ENCODE peak calls at places on chromosomes 4 and X, in seven cellular contexts. O is GM23338; V is ascending aorta; H is body of pancreas; N is GM23248; Q is iPS DF 6.9; C is CD4-positive, alpha-beta memory T cell. J is an unnamed sample. For H3K36me3, the result is how much of the 10 kb centered on the place peaks cover.

GRCh38 chrX:20361890-20362262 is 95.2 kb upstream of the RPS6KA3 start:
- DNase-seq in V (no peak), Q (no peak), N (peak), C (no peak), O (no peak), H (no peak), J (peak)

GRCh38 chr4:26320159-26320452 is 708 bp upstream of the RBPJ start:
- DNase-seq in Q (no peak), V (no peak), H (no peak), O (no peak), N (peak), C (peak), J (peak)

GRCh38 chr4:71377561-71377960 is 38.7 kb downstream of the SLC4A4 start:
- DNase-seq in V (no peak), Q (no peak), H (no peak), C (no peak), N (peak), O (no peak), J (no peak)

GRCh38 chr4:2417765-2418651 is at the start of gene ZFYVE28:
- DNase-seq in N (peak), O (peak), H (no peak), C (no peak), Q (no peak), V (no peak), J (no peak)

GRCh38 chrX:45622538-45622937 is 421.9 kb upstream of the DIPK2B start:
- DNase-seq in V (no peak), C (no peak), Q (no peak), O (no peak), N (peak), H (no peak), J (no peak)

GRCh38 chrX:70970482-70970999 is 39.6 kb upstream of the SLC7A3 start:
- DNase-seq in Q (no peak), H (no peak), O (peak), C (no peak), N (peak), V (no peak), J (no peak)

GRCh38 chr4:99586322-99586721 is 11.7 kb downstream of the MTTP start:
- DNase-seq in O (no peak), Q (no peak), N (no peak), H (no peak), V (no peak), C (no peak), J (no peak)

GRCh38 chrX:9670136-9670905 is 95.3 kb downstream of the GPR143 start:
- DNase-seq in O (no peak), H (no peak), N (peak), V (no peak), C (no peak), Q (no peak), J (no peak)

GRCh38 chr4:98778206-98778605 is 119.8 kb upstream of the TSPAN5 start:
- DNase-seq in H (no peak), C (no peak), N (peak), Q (no peak), O (no peak), V (no peak), J (no peak)

GRCh38 chrX:12153741-12154140 is 15.5 kb downstream of the FRMPD4 start:
- DNase-seq in V (no peak), N (no peak), Q (no peak), C (no peak), O (no peak), H (no peak), J (no peak)

GRCh38 chr4:74659576-74660411 is 134.5 kb downstream of the BTC start:
- DNase-seq in H (peak), V (no peak), Q (no peak), O (no peak), C (no peak), N (peak), J (no peak)

GRCh38 chrX:72269671-72270251 is 7.3 kb downstream of the RPS4X start:
- DNase-seq in V (no peak), H (no peak), C (peak), Q (no peak), O (no peak), N (peak), J (no peak)

GRCh38 chr4:10028910-10029309 is 7.6 kb upstream of the SLC2A9 start:
- DNase-seq in H (no peak), O (no peak), C (no peak), N (peak), Q (no peak), V (no peak), J (peak)

GRCh38 chr4:186002853-186003252 is 66.1 kb upstream of the TLR3 start:
- DNase-seq in H (no peak), O (no peak), N (no peak), V (no peak), Q (no peak), C (no peak), J (no peak)

GRCh38 chr4:99629962-99630554 is 27.6 kb downstream of the C4orf54 start:
- DNase-seq in Q (no peak), N (no peak), V (no peak), H (no peak), C (no peak), O (no peak), J (no peak)

GRCh38 chrX:10619311-10620015 is 922 bp downstream of the MID1 start:
- DNase-seq in V (no peak), H (no peak), N (peak), C (no peak), O (no peak), Q (no peak), J (no peak)

GRCh38 chr4:82380344-82380743 is 6.6 kb upstream of the HNRNPD start:
- DNase-seq in H (no peak), C (no peak), Q (no peak), O (no peak), V (no peak), N (peak), J (peak)

GRCh38 chrX:41529221-41529620 is 82.1 kb downstream of the NYX start:
- DNase-seq in N (no peak), Q (no peak), C (no peak), V (no peak), H (no peak), O (no peak), J (no peak)

GRCh38 chr4:13588954-13589353 is 38.6 kb downstream of the BOD1L1 start:
- DNase-seq in N (no peak), V (no peak), O (no peak), Q (no peak), C (no peak), H (no peak), J (no peak)

GRCh38 chrX:120316587-120317283 is 5.5 kb upstream of the TMEM255A start:
- DNase-seq in N (peak), C (no peak), O (no peak), H (no peak), V (no peak), Q (no peak), J (no peak)

GRCh38 chr4:82063017-82063416 is 310.8 kb downstream of the HNRNPD start:
- DNase-seq in O (no peak), Q (no peak), V (no peak), C (no peak), H (no peak), N (no peak), J (no peak)

GRCh38 chrX:142663330-142664095 is 362.2 kb upstream of the SPANXN4 start:
- DNase-seq in N (no peak), V (no peak), H (no peak), C (no peak), Q (no peak), O (no peak), J (no peak)

GRCh38 chrX:38871129-38872029 is 70.1 kb downstream of the MID1IP1 start:
- DNase-seq in H (no peak), V (no peak), N (no peak), C (no peak), O (peak), Q (peak), J (no peak)

GRCh38 chr4:26509681-26510333 is 19.5 kb upstream of the CCKAR start:
- DNase-seq in N (peak), H (no peak), V (no peak), C (no peak), Q (no peak), O (no peak), J (no peak)

GRCh38 chr4:89558147-89558546 is 250.5 kb upstream of the GPRIN3 start:
- DNase-seq in V (no peak), O (peak), N (peak), H (no peak), C (no peak), Q (no peak), J (no peak)

GRCh38 chrX:80807606-80808159 is 2.0 kb downstream of the BRWD3 start:
- DNase-seq in N (peak), O (no peak), H (no peak), Q (no peak), V (no peak), C (no peak), J (no peak)

GRCh38 chr4:138241281-138242075 is 671 bp downstream of the SLC7A11 start:
- DNase-seq in V (no peak), O (peak), Q (no peak), H (peak), C (no peak), N (peak), J (no peak)

GRCh38 chr4:92636038-92636825 is 332.5 kb downstream of the GRID2 start:
- DNase-seq in V (no peak), Q (no peak), O (no peak), N (no peak), H (no peak), C (no peak), J (no peak)

GRCh38 chr4:102564399-102564921 is 63.3 kb downstream of the NFKB1 start:
- DNase-seq in N (peak), Q (no peak), H (no peak), O (no peak), C (no peak), V (no peak), J (no peak)

GRCh38 chrX:44770111-44770510 is 73.7 kb upstream of the DUSP21 start:
- DNase-seq in Q (no peak), O (no peak), N (peak), H (no peak), C (no peak), V (no peak), J (no peak)

GRCh38 chr4:101556845-101557244 is 209.5 kb upstream of the PPP3CA start:
- DNase-seq in O (no peak), H (no peak), V (no peak), C (no peak), N (no peak), Q (no peak), J (no peak)

GRCh38 chr4:94304365-94304971 is 38.2 kb downstream of the HPGDS start:
- DNase-seq in C (no peak), N (peak), Q (no peak), O (peak), H (no peak), V (no peak), J (no peak)

DNA sequence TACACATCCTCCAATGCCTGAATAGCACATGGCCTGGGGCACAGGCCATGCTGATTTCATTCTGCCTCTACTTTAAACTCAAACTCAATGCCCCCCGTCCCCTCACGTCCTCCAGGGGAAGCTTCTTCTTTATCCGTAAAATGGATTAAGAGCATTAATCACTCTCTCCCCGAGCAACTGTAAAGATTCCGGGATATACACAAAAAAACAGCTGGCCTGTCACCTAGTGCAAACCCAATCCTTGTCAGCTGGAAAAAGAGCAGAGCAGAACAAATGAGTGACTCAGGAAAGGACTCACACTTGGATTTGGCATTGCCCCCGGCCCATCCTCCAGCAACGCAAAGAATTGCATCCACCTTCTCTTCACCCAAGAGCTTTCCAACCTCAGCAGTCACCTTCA is 7.8 kb downstream of the QDPR start:
- DNase-seq in V (no peak), O (no peak), Q (no peak), H (no peak), C (no peak), N (no peak), J (no peak)
- H3K36me3 ChIP-seq in V (under half), O (under half), Q (under half), H (under half), C (under half), N (under half), J (half or more)

GRCh38 chrX:132031867-132032266 is 8.8 kb downstream of the STK26 start:
- DNase-seq in Q (no peak), H (no peak), V (no peak), O (no peak), N (no peak), C (no peak), J (no peak)
- H3K27ac ChIP-seq in Q (no peak), H (no peak), V (no peak), O (no peak), N (no peak), C (no peak), J (no peak)

GRCh38 chr4:6877070-6877469 is 32.6 kb upstream of the TBC1D14 start:
- DNase-seq in V (no peak), C (no peak), Q (no peak), H (no peak), N (peak), O (no peak), J (no peak)
- H3K36me3 ChIP-seq in V (half or more), C (half or more), Q (under half), H (under half), N (under half), O (under half), J (under half)

DNA sequence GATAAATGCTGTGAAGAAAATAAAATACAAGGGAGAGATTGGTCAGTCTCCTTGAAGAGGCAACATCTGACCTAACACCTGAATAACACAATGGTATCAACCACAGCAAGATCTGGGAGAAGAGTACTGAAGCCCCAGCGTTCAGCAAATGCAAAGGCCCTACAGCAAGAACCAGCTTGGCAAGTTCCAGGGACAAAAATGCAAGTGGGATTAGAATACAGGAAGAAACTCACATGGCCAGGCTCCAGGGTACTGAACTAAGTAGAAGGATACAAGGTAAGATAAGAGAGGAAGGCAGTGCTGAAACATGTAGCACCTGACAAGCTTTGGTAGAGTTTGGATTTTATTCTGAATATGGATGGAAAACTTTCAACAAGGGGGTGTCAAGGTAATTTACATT is 3.6 kb downstream of the SMIM14 start:
- DNase-seq in N (peak), O (peak), C (no peak), V (no peak), Q (no peak), H (peak), J (no peak)
- H3K27ac ChIP-seq in N (no peak), O (peak), C (no peak), V (peak), Q (peak), H (no peak), J (no peak)

GRCh38 chr4:119523399-119523798 is 105.2 kb downstream of the PDE5A start:
- DNase-seq in N (no peak), C (no peak), Q (no peak), O (no peak), H (no peak), V (no peak), J (no peak)

GRCh38 chr4:119517361-119518229 is 111.0 kb downstream of the PDE5A start:
- DNase-seq in Q (no peak), O (no peak), N (peak), H (no peak), V (no peak), C (no peak), J (no peak)

GRCh38 chr4:119518230-119518892 is 110.2 kb downstream of the PDE5A start:
- DNase-seq in O (peak), V (no peak), C (no peak), N (no peak), Q (no peak), H (no peak), J (no peak)

GRCh38 chr4:119521306-119521705 is 107.3 kb downstream of the PDE5A start:
- DNase-seq in H (no peak), O (no peak), C (no peak), N (no peak), Q (no peak), V (no peak), J (no peak)

DNA sequence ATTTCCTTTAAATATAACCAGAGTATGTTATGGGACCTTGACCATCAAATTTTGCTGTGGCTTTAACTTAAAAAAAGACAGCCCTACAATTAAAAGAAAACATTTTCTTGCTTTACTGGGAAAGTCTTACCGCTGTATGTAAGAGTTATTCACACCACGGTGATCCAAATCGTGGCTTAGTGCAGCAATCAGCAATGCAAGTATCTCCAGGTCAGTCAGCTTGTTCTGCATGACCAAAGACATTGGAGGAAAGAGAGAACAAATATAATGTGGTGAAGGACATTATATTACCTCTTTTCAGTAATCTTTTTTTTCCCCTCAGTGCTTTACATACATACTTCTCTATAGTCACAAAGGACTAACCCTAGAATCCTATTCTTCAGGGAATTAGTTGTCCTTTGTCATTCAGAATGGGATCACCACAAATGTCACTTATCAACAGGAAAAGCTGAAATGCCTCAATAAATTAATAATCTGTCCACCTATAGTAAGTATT is 109.6 kb downstream of the PDE5A start:
- DNase-seq in H (no peak), V (no peak), C (no peak), N (no peak), O (peak), Q (no peak), J (no peak)
- H3K36me3 ChIP-seq in H (under half), V (under half), C (under half), N (under half), O (under half), Q (under half), J (under half)

GRCh38 chrX:15744181-15744867 is 6.3 kb downstream of the CA5B start:
- DNase-seq in N (no peak), C (no peak), O (no peak), H (peak), Q (no peak), V (no peak), J (no peak)
- H3K27ac ChIP-seq in N (no peak), C (no peak), O (no peak), H (no peak), Q (no peak), V (no peak), J (no peak)

DNA sequence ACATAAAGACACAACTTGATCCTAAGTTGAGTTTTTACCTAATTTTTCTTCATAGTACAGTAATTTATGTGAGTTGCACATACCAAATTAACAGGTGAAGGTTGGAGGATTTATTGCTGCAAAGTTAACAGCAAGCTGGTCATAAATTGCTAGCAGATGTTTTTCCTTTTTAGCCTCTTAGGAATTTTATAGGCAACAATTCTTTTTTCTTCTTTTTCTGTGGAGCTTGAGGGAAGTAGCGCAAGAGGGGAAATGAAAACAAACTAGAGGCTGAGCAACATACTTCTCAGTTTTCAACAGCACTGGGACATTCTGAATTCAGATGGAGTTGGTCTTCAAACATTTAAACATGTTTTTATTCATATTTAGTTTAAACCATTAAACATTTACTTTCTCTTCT is 63.7 kb upstream of the TLR2 start:
- DNase-seq in V (no peak), O (no peak), C (no peak), Q (no peak), N (no peak), H (no peak), J (no peak)
- H3K36me3 ChIP-seq in V (under half), O (under half), C (half or more), Q (under half), N (under half), H (half or more), J (under half)

DNA sequence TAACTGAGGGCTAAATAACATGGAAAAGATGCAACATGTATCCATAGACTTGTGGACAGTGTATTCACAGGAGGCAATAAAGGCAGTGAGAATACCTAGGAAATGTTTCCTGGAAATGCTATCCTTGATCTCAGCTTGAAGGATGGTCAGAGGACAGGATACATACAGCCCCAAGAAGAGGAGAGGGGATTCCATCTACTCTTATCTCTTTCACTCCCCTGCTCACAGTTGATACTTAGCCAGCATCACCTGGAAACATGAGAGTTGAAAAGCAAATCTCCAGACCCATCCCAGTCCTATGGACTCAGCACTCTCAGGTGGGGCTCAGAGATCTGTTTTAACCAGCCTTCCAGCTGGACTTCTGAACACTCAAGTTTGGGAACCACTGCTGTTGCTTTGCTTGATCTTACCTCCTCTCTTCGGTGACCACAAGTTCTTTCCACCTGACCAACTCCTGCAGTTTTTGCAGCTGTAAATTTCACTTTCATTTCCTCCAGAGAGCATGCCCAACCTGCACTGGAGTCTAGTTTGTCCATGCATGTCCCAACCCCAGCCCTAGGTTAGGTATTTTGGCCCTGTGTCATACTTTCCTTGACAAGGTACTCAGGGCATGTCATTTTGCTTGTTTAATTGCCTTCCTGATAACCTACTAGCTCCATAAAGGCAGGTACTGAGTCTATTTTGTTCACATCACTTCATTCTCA is 10.4 kb downstream of the RELL1 start:
- DNase-seq in Q (no peak), O (no peak), V (no peak), N (no peak), H (peak), C (peak), J (no peak)
- H3K27ac ChIP-seq in Q (no peak), O (no peak), V (no peak), N (no peak), H (no peak), C (no peak), J (no peak)